ENCODE peak calls at places on chromosomes 11 and 22, in six cellular contexts. B is ovary; I is AG09319; T is stimulated activated CD4-positive, alpha-beta T cell treated with anti-CD3 and anti-CD28 coated beads, Interleukin-12 subunit alpha, Interleukin-12 subunit beta, amount 100 ng/mL, for 48 hours; E is GDM1; O is colonic mucosa. M is an unnamed sample.

GRCh38 chr11:104619751-104620150 is 278.5 kb downstream of the CASP12 start:
- DNase-seq in B (no peak), I (no peak), T (no peak), E (no peak), O (no peak), M (no peak)

GRCh38 chr11:28836285-28837081 is 728.3 kb downstream of the METTL15 start:
- DNase-seq in B (no peak), I (no peak), T (no peak), E (no peak), O (no peak), M (no peak)

GRCh38 chr22:42294034-42294985 is 23.9 kb upstream of the TCF20 start:
- DNase-seq in B (peak; percentile 40), I (no peak), T (no peak), E (no peak), O (peak; percentile 77), M (no peak)

GRCh38 chr11:43923327-43924111 is 18.9 kb upstream of the C11orf96 start:
- DNase-seq in B (peak; percentile 6), I (no peak), T (no peak), E (no peak), O (no peak), M (no peak)

GRCh38 chr11:63868399-63869064 is 29.6 kb downstream of the MARK2 start:
- DNase-seq in B (no peak), I (no peak), T (no peak), E (peak; percentile 25), O (no peak), M (no peak)

GRCh38 chr22:40388231-40388630 is 17.8 kb downstream of the SGSM3 start:
- DNase-seq in B (no peak), I (no peak), T (no peak), E (no peak), O (no peak), M (no peak)

GRCh38 chr11:117839936-117840813 is 15.6 kb upstream of the FXYD2 start:
- DNase-seq in B (no peak), I (no peak), T (no peak), E (no peak), O (no peak), M (no peak)

GRCh38 chr22:49354516-49355205 is 473.0 kb downstream of the BRD1 start:
- DNase-seq in B (no peak), I (no peak), T (no peak), E (no peak), O (no peak), M (no peak)

GRCh38 chr11:80281194-80281593 is 840.4 kb upstream of the TENM4 start:
- DNase-seq in B (no peak), I (no peak), T (no peak), E (no peak), O (no peak), M (no peak)

GRCh38 chr11:68825603-68826002 is 16.1 kb downstream of the CPT1A start:
- DNase-seq in B (no peak), I (no peak), T (peak; percentile 24), E (peak; percentile 75), O (peak; percentile 85), M (peak; percentile 52)

GRCh38 chr11:108122166-108122628 is 830 bp downstream of the ACAT1 start:
- DNase-seq in B (no peak), I (no peak), T (no peak), E (no peak), O (peak; percentile 45), M (no peak)

GRCh38 chr22:31906086-31906485 is 38.2 kb upstream of the YWHAH start:
- DNase-seq in B (no peak), I (no peak), T (no peak), E (no peak), O (no peak), M (no peak)

GRCh38 chr22:35609761-35610160 is 7.4 kb downstream of the MB start:
- DNase-seq in B (no peak), I (no peak), T (no peak), E (no peak), O (no peak), M (no peak)

GRCh38 chr11:125451400-125452124 is 44.5 kb downstream of the FEZ1 start:
- DNase-seq in B (peak; percentile 63), I (no peak), T (no peak), E (no peak), O (peak; percentile 44), M (no peak)

GRCh38 chr22:29442976-29443375 is 4.6 kb downstream of the RFPL1 start:
- DNase-seq in B (no peak), I (no peak), T (no peak), E (no peak), O (no peak), M (no peak)

GRCh38 chr22:28810839-28811491 is 10.6 kb upstream of the XBP1 start:
- DNase-seq in B (no peak), I (no peak), T (no peak), E (peak; percentile 92), O (no peak), M (no peak)

GRCh38 chr22:37517826-37518450 is 1.3 kb downstream of the CARD10 start:
- DNase-seq in B (no peak), I (no peak), T (no peak), E (no peak), O (no peak), M (no peak)

GRCh38 chr11:18308242-18308641 is 13.7 kb downstream of the HPS5 start:
- DNase-seq in B (no peak), I (no peak), T (no peak), E (no peak), O (no peak), M (no peak)

GRCh38 chr22:40310081-40310770 is 36.1 kb upstream of the ADSL start:
- DNase-seq in B (no peak), I (peak; percentile 78), T (no peak), E (no peak), O (no peak), M (no peak)

GRCh38 chr11:70606951-70607330 is 208.6 kb downstream of the CTTN start:
- DNase-seq in B (no peak), I (no peak), T (no peak), E (no peak), O (no peak), M (no peak)

GRCh38 chr11:119356349-119357031 is 10.0 kb upstream of the MFRP start:
- DNase-seq in B (peak; percentile 84), I (no peak), T (no peak), E (no peak), O (peak; percentile 87), M (peak; percentile 56)

M was measured in activated T-cell treated with anti-CD3 and anti-CD28 coated beads for 24 hours.